ENCODE peak calls at places on chromosome 3, in seven cellular contexts. G, O, H, N, D, P and I are unnamed samples.

GRCh38 chr3:31065765-31066164 is 171.3 kb upstream of the GADL1 start:
- DNase-seq in G (no peak), O (no peak), H (no peak), N (no peak), D (no peak), P (no peak), I (no peak)

GRCh38 chr3:162740941-162741596 is 1244.5 kb downstream of the OTOL1 start:
- DNase-seq in G (no peak), O (no peak), H (no peak), N (no peak), D (no peak), P (no peak), I (no peak)

GRCh38 chr3:59237121-59237520 is 187.3 kb upstream of the CFAP20DC start:
- DNase-seq in G (no peak), O (no peak), H (peak), N (no peak), D (peak), P (no peak), I (no peak)

GRCh38 chr3:154334973-154335420 is 10.7 kb upstream of the DHX36 start:
- DNase-seq in G (no peak), O (no peak), H (peak), N (peak), D (peak), P (no peak), I (no peak)

GRCh38 chr3:61530355-61530754 is 31.0 kb upstream of the PTPRG start:
- DNase-seq in G (peak), O (no peak), H (peak), N (peak), D (peak), P (no peak), I (no peak)

GRCh38 chr3:59836525-59836924 is 786.7 kb upstream of the CFAP20DC start:
- DNase-seq in G (no peak), O (no peak), H (no peak), N (no peak), D (no peak), P (no peak), I (no peak)

GRCh38 chr3:9957214-9957613 is 5.0 kb upstream of the PRRT3 start:
- DNase-seq in G (no peak), O (no peak), H (peak), N (peak), D (no peak), P (no peak), I (no peak)

GRCh38 chr3:61358364-61358763 is 107.1 kb upstream of the FHIT start:
- DNase-seq in G (peak), O (no peak), H (peak), N (no peak), D (no peak), P (no peak), I (no peak)

GRCh38 chr3:15714448-15714847 is 83.3 kb downstream of the ANKRD28 start:
- DNase-seq in G (no peak), O (no peak), H (no peak), N (no peak), D (no peak), P (no peak), I (no peak)

GRCh38 chr3:181056276-181056675 is 66.7 kb upstream of the DNAJC19 start:
- DNase-seq in G (no peak), O (no peak), H (no peak), N (no peak), D (no peak), P (no peak), I (no peak)